ENCODE peak calls at places on chromosomes 1 and 21, in seven cellular contexts. W is nephron progenitor cell, K is fibroblast of lung, H is B cell, F is HFF-Myc, R is mucosa of descending colon, N is body of pancreas. Q is an unnamed sample.

GRCh38 chr1:103514920-103515503 is 10.5 kb upstream of the RNPC3 start:
- DNase-seq in W (no peak), K (peak), H (no peak), F (peak), R (no peak), N (no peak), Q (no peak)

GRCh38 chr1:3431266-3431665 is 23.2 kb upstream of the ARHGEF16 start:
- DNase-seq in W (peak), K (no peak), H (no peak), F (no peak), R (no peak), N (no peak), Q (peak)

GRCh38 chr1:185969524-185969991 is 235.4 kb downstream of the HMCN1 start:
- DNase-seq in W (no peak), K (peak), H (no peak), F (no peak), R (no peak), N (no peak), Q (no peak)

GRCh38 chr1:56258395-56258794 is 321.0 kb downstream of the PLPP3 start:
- DNase-seq in W (no peak), K (no peak), H (no peak), F (no peak), R (no peak), N (no peak), Q (no peak)

GRCh38 chr1:30749691-30750583 is 7.6 kb downstream of the LAPTM5 start:
- DNase-seq in W (no peak), K (no peak), H (peak), F (no peak), R (no peak), N (no peak), Q (no peak)

GRCh38 chr1:6517435-6517851 is 26.0 kb upstream of the PLEKHG5 start:
- DNase-seq in W (no peak), K (no peak), H (no peak), F (no peak), R (no peak), N (no peak), Q (no peak)

GRCh38 chr1:4755301-4756183 is 101.1 kb downstream of the AJAP1 start:
- DNase-seq in W (no peak), K (peak), H (no peak), F (no peak), R (no peak), N (no peak), Q (no peak)

GRCh38 chr1:152461544-152461943 is 47.5 kb upstream of the CRNN start:
- DNase-seq in W (peak), K (peak), H (peak), F (peak), R (no peak), N (peak), Q (peak)

GRCh38 chr1:20726107-20726911 is 6.2 kb downstream of the SH2D5 start:
- DNase-seq in W (no peak), K (no peak), H (peak), F (no peak), R (no peak), N (no peak), Q (no peak)

GRCh38 chr1:247293047-247293446 is 37.2 kb downstream of the VN1R5 start:
- DNase-seq in W (no peak), K (peak), H (no peak), F (no peak), R (no peak), N (no peak), Q (no peak)

GRCh38 chr1:9657521-9658032 is 6.0 kb downstream of the PIK3CD start:
- DNase-seq in W (no peak), K (no peak), H (no peak), F (no peak), R (no peak), N (no peak), Q (no peak)

GRCh38 chr1:100107696-100108095 is 25.0 kb downstream of the SASS6 start:
- DNase-seq in W (no peak), K (no peak), H (no peak), F (no peak), R (no peak), N (no peak), Q (no peak)

GRCh38 chr1:207754011-207754410 is 2.2 kb downstream of the CD46 start:
- DNase-seq in W (no peak), K (no peak), H (no peak), F (no peak), R (no peak), N (no peak), Q (no peak)

GRCh38 chr1:201092738-201093137 is 19.5 kb downstream of the CACNA1S start:
- DNase-seq in W (no peak), K (no peak), H (no peak), F (no peak), R (no peak), N (no peak), Q (no peak)

GRCh38 chr21:36260030-36260787 is 59.8 kb upstream of the MORC3 start:
- DNase-seq in W (no peak), K (peak), H (no peak), F (peak), R (no peak), N (peak), Q (peak)

GRCh38 chr1:212147581-212148033 is 112.1 kb downstream of the DTL start:
- DNase-seq in W (no peak), K (peak), H (no peak), F (no peak), R (peak), N (peak), Q (no peak)

GRCh38 chr1:232904131-232904530 is 46.3 kb upstream of the NTPCR start:
- DNase-seq in W (no peak), K (no peak), H (no peak), F (no peak), R (peak), N (no peak), Q (no peak)

GRCh38 chr1:161039546-161039945 is 782 bp upstream of the TSTD1 start:
- DNase-seq in W (no peak), K (no peak), H (no peak), F (no peak), R (no peak), N (no peak), Q (no peak)

GRCh38 chr1:18658831-18659230 is 28.2 kb downstream of the PAX7 start:
- DNase-seq in W (no peak), K (no peak), H (no peak), F (no peak), R (no peak), N (no peak), Q (no peak)

GRCh38 chr1:220511183-220511582 is 16.8 kb upstream of the MARK1 start:
- DNase-seq in W (no peak), K (no peak), H (no peak), F (no peak), R (no peak), N (no peak), Q (no peak)

GRCh38 chr1:231748744-231749143 is 122.2 kb downstream of the DISC1 start:
- DNase-seq in W (no peak), K (peak), H (no peak), F (no peak), R (no peak), N (peak), Q (no peak)

GRCh38 chr1:20900056-20900455 is 112.9 kb upstream of the HP1BP3 start:
- DNase-seq in W (no peak), K (no peak), H (no peak), F (no peak), R (no peak), N (no peak), Q (no peak)

DNA sequence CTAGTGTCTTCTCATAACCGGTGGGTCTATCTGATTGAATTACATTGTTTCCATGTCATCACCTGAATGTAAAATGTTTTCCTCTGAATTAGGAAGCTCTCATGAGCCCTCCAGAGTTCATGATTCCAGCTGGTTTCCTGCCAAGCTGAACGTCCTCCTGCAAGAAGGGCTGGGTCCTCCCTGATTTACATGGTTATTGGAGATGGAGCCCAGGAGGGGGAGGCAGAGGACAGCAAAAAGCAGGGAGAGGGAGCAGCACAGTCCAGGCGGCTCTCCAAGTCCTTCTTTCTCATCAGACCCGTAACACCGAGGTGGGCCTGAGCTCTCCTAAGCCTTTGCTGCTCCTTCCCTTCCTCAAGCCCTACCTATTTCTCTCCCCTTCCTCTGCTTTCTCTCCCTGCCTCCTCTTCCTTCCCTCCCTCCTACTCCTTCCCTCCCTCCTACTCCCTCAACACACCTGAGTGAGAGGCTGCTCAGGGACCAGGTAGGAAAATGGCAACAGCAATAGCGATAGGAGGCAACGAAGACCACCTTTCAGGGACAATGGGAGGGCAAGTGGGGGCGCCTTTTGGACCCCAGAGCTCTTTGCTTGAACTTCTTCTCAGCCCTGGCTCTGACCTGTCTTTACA is 265.9 kb downstream of the PRDM2 start:
- DNase-seq in W (peak), K (peak), H (no peak), F (no peak), R (peak), N (peak), Q (peak)
- TF ChIP-seq CTCF in W (peak), K (peak), H (no peak), F (no peak), R (no peak), N (peak), Q (no peak)

GRCh38 chr1:29322861-29323585 is 86.7 kb downstream of the PTPRU start:
- DNase-seq in W (no peak), K (no peak), H (no peak), F (no peak), R (no peak), N (no peak), Q (no peak)

GRCh38 chr1:29322147-29322694 is 85.9 kb downstream of the PTPRU start:
- DNase-seq in W (no peak), K (no peak), H (no peak), F (no peak), R (no peak), N (no peak), Q (no peak)

GRCh38 chr1:29324202-29324601 is 87.9 kb downstream of the PTPRU start:
- DNase-seq in W (no peak), K (no peak), H (no peak), F (no peak), R (no peak), N (no peak), Q (no peak)

GRCh38 chr1:29324771-29325351 is 88.5 kb downstream of the PTPRU start:
- DNase-seq in W (peak), K (no peak), H (no peak), F (no peak), R (peak), N (no peak), Q (no peak)

GRCh38 chr1:29323636-29324035 is 87.3 kb downstream of the PTPRU start:
- DNase-seq in W (no peak), K (no peak), H (no peak), F (no peak), R (no peak), N (no peak), Q (no peak)
- TF ChIP-seq CTCF in W (no peak), K (no peak), H (no peak), F (no peak), R (no peak), N (no peak), Q (no peak)

GRCh38 chr1:203026666-203027663 is 674 bp downstream of the PPFIA4 start:
- DNase-seq in W (no peak), K (no peak), H (no peak), F (no peak), R (peak), N (no peak), Q (no peak)

GRCh38 chr1:203028784-203029553 is 2.7 kb downstream of the PPFIA4 start:
- DNase-seq in W (no peak), K (no peak), H (no peak), F (no peak), R (no peak), N (no peak), Q (no peak)

GRCh38 chr1:203028067-203028783 is 1.9 kb downstream of the PPFIA4 start:
- DNase-seq in W (no peak), K (no peak), H (no peak), F (no peak), R (no peak), N (no peak), Q (no peak)

GRCh38 chr1:203031467-203031866 is 5.2 kb downstream of the PPFIA4 start:
- DNase-seq in W (no peak), K (no peak), H (no peak), F (no peak), R (no peak), N (no peak), Q (no peak)

DNA sequence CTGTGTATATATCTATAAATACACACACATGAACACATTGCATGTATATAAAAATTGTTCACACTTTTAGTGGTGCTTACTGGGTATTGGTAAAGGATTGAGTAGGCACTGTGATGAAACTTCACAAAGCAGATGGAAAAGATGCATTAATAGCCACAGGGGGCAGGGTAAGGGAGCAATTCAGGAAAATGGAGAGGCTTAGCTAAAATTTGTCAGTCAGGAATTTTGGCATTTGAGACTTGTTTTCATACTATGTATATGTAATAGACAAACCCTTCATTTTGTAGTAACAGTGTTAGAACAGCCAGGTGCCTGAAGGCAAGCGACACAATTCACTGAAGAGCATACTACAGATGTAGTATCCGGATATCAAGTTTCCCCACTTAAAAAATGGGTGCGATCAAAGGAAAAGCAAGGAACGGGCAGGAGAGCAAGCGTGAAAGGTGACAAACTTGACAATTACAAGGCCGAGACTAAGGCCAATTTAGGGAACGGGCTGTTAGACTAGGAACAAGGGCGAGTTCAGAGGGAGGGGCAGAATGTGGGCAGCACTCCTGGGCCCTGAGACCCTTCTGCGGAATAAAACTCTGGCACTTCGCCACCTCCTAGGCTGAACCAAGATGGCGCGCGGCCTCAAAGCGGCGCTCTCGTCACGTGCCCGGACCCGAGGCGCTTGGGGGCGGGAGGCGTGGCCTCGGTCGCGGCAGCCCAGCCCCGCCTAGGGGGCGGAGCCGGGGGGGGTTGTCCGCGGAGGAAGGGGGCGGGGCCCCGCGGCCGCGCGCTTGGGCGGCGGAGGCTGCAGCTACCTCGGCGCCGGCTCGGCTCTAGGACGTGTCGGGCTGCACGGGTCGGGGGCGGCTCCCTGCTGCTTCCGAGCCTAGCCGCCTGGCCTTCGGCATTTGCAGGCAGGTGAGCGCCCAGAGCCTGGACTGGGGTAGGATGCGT is at the start of gene PPFIA4:
- DNase-seq in W (peak), K (peak), H (peak), F (no peak), R (peak), N (peak), Q (peak)
- TF ChIP-seq CTCF in W (no peak), K (no peak), H (no peak), F (no peak), R (no peak), N (no peak), Q (no peak)

DNA sequence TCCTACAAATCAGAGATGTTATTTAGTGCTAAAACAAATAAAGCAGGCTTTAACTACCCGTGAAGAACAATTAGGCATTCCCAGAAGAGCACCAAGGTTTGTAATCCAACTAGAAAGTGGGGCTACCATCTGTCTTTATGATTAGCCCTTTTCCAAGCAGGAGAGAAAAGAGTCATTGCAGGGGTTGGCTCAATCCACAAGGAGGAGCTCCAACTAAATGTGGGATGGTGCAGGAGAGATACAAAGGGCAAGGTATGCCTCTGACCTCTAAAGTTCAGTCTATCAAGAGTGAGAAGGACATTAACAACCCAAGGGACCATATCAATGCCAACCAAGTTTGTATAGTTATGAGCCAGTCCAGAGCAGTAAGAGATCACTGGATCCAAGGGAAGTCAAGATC is 382.7 kb upstream of the DUSP10 start:
- DNase-seq in W (no peak), K (no peak), H (no peak), F (no peak), R (no peak), N (no peak), Q (no peak)
- TF ChIP-seq CTCF in W (no peak), K (peak), H (no peak), F (peak), R (no peak), N (no peak), Q (no peak)

Q was measured in Calu3.